ENCODE peak calls at places on chromosomes 12 and 14, in seven cellular contexts. W, M, T, Y, Q, P and X are unnamed samples. For H3K4me1 and H3K36me3, the result is how much of the 10 kb centered on the place peaks cover.

GRCh38 chr12:46675736-46676135 is 150.1 kb downstream of the SLC38A4 start:
- DNase-seq in W (peak), M (peak), T (no peak), Y (no peak), Q (no peak), P (no peak), X (peak)

GRCh38 chr14:97299661-97300060 is 502.5 kb downstream of the VRK1 start:
- DNase-seq in W (no peak), M (no peak), T (peak), Y (no peak), Q (no peak), P (no peak), X (no peak)

GRCh38 chr12:110533607-110534006 is 31.5 kb downstream of the RAD9B start:
- DNase-seq in W (no peak), M (peak), T (no peak), Y (no peak), Q (no peak), P (no peak), X (peak)

GRCh38 chr12:49972122-49972521 is 625 bp upstream of the AQP6 start:
- DNase-seq in W (no peak), M (no peak), T (no peak), Y (no peak), Q (no peak), P (no peak), X (no peak)

GRCh38 chr12:113071427-113072112 is 15.0 kb downstream of the DTX1 start:
- DNase-seq in W (no peak), M (no peak), T (no peak), Y (no peak), Q (no peak), P (no peak), X (no peak)

GRCh38 chr14:26820101-26820500 is 222.3 kb upstream of the NOVA1 start:
- DNase-seq in W (peak), M (peak), T (no peak), Y (no peak), Q (no peak), P (no peak), X (no peak)

GRCh38 chr12:9064201-9064814 is 51.4 kb downstream of the A2M start:
- DNase-seq in W (peak), M (peak), T (no peak), Y (peak), Q (peak), P (no peak), X (peak)

GRCh38 chr14:83470466-83470865 is 1936.8 kb upstream of the SEL1L start:
- DNase-seq in W (no peak), M (peak), T (no peak), Y (no peak), Q (no peak), P (no peak), X (no peak)

GRCh38 chr12:5014269-5014668 is 29.4 kb upstream of the KCNA5 start:
- DNase-seq in W (peak), M (peak), T (no peak), Y (no peak), Q (no peak), P (no peak), X (no peak)

GRCh38 chr12:48296586-48297396 is 53.9 kb downstream of the ZNF641 start:
- DNase-seq in W (peak), M (peak), T (no peak), Y (no peak), Q (peak), P (peak), X (no peak)

GRCh38 chr14:74392616-74393570 is 33.1 kb downstream of the SYNDIG1L start:
- DNase-seq in W (no peak), M (no peak), T (no peak), Y (no peak), Q (no peak), P (no peak), X (no peak)

GRCh38 chr12:121990692-121991603 is 30.7 kb upstream of the BCL7A start:
- DNase-seq in W (no peak), M (peak), T (no peak), Y (no peak), Q (peak), P (no peak), X (no peak)

GRCh38 chr12:57323402-57323801 is 72.4 kb upstream of the STAC3 start:
- DNase-seq in W (peak), M (no peak), T (no peak), Y (no peak), Q (no peak), P (no peak), X (no peak)

GRCh38 chr12:51082561-51083139 is 746 bp downstream of the CSRNP2 start:
- DNase-seq in W (peak), M (peak), T (peak), Y (no peak), Q (no peak), P (no peak), X (peak)

GRCh38 chr12:42240131-42240750 is 2.2 kb upstream of the YAF2 start:
- DNase-seq in W (no peak), M (no peak), T (no peak), Y (no peak), Q (no peak), P (no peak), X (no peak)

GRCh38 chr14:71380271-71380670 is 473.0 kb downstream of the PCNX1 start:
- DNase-seq in W (peak), M (peak), T (no peak), Y (no peak), Q (no peak), P (no peak), X (peak)

GRCh38 chr14:35855886-35856481 is 29.8 kb downstream of the BRMS1L start:
- DNase-seq in W (no peak), M (no peak), T (no peak), Y (no peak), Q (no peak), P (no peak), X (no peak)

GRCh38 chr14:56809262-56810215 is 740 bp downstream of the OTX2 start:
- DNase-seq in W (no peak), M (no peak), T (no peak), Y (no peak), Q (no peak), P (no peak), X (no peak)

GRCh38 chr12:109734219-109735000 is 20.8 kb downstream of the FAM222A start:
- DNase-seq in W (peak), M (no peak), T (no peak), Y (no peak), Q (no peak), P (no peak), X (no peak)

GRCh38 chr12:6650832-6651231 is 3.6 kb upstream of the ACRBP start:
- DNase-seq in W (no peak), M (no peak), T (no peak), Y (no peak), Q (no peak), P (no peak), X (no peak)

GRCh38 chr12:69069479-69069878 is 136.5 kb upstream of the CPM start:
- DNase-seq in W (no peak), M (no peak), T (no peak), Y (no peak), Q (no peak), P (no peak), X (no peak)

GRCh38 chr14:51604078-51604477 is 47.6 kb upstream of the FRMD6 start:
- DNase-seq in W (peak), M (peak), T (no peak), Y (no peak), Q (no peak), P (no peak), X (peak)

GRCh38 chr12:106213721-106214121 is 34.1 kb downstream of the CKAP4 start:
- DNase-seq in W (no peak), M (no peak), T (no peak), Y (no peak), Q (no peak), P (no peak), X (no peak)

GRCh38 chr14:87286191-87286590 is 706.8 kb downstream of the GALC start:
- DNase-seq in W (no peak), M (no peak), T (no peak), Y (no peak), Q (no peak), P (no peak), X (no peak)

GRCh38 chr14:93987815-93988476 is 9.2 kb upstream of the CCDC197 start:
- DNase-seq in W (no peak), M (no peak), T (no peak), Y (no peak), Q (no peak), P (no peak), X (no peak)

GRCh38 chr14:103206023-103206481 is 82.8 kb downstream of the TNFAIP2 start:
- DNase-seq in W (no peak), M (no peak), T (no peak), Y (no peak), Q (no peak), P (no peak), X (no peak)

GRCh38 chr12:42140901-42141300 is 3.8 kb downstream of the GXYLT1 start:
- DNase-seq in W (peak), M (peak), T (no peak), Y (no peak), Q (peak), P (no peak), X (peak)

GRCh38 chr12:118526255-118527095 is 150.1 kb downstream of the SUDS3 start:
- DNase-seq in W (no peak), M (no peak), T (no peak), Y (no peak), Q (no peak), P (no peak), X (no peak)

GRCh38 chr12:3557791-3558190 is 66.8 kb downstream of the PRMT8 start:
- DNase-seq in W (no peak), M (no peak), T (no peak), Y (no peak), Q (no peak), P (no peak), X (no peak)

GRCh38 chr14:20568393-20568792 is 7.5 kb upstream of the RNASE9 start:
- DNase-seq in W (no peak), M (no peak), T (no peak), Y (no peak), Q (no peak), P (no peak), X (no peak)

GRCh38 chr12:121300083-121300819 is 3.7 kb upstream of the CAMKK2 start:
- DNase-seq in W (no peak), M (no peak), T (no peak), Y (no peak), Q (no peak), P (no peak), X (no peak)

GRCh38 chr12:112140728-112141127 is 15.4 kb downstream of the TRAFD1 start:
- DNase-seq in W (no peak), M (no peak), T (no peak), Y (no peak), Q (no peak), P (no peak), X (no peak)

GRCh38 chr14:104425763-104426691 is 153.5 kb upstream of the C14orf180 start:
- DNase-seq in W (no peak), M (no peak), T (no peak), Y (no peak), Q (no peak), P (no peak), X (no peak)

GRCh38 chr14:45181806-45182205 is 46.1 kb downstream of the FANCM start:
- DNase-seq in W (no peak), M (no peak), T (no peak), Y (no peak), Q (no peak), P (no peak), X (no peak)

GRCh38 chr12:71456316-71456715 is 16.7 kb downstream of the LGR5 start:
- DNase-seq in W (no peak), M (no peak), T (no peak), Y (no peak), Q (no peak), P (no peak), X (no peak)

GRCh38 chr12:108614041-108614440 is 16.2 kb upstream of the TMEM119 start:
- DNase-seq in W (no peak), M (no peak), T (no peak), Y (no peak), Q (no peak), P (no peak), X (no peak)

GRCh38 chr14:98379829-98380228 is 892.2 kb downstream of the BCL11B start:
- DNase-seq in W (no peak), M (no peak), T (no peak), Y (no peak), Q (no peak), P (no peak), X (no peak)

GRCh38 chr12:124203176-124203575 is 91.7 kb upstream of the RFLNA start:
- DNase-seq in W (no peak), M (no peak), T (no peak), Y (no peak), Q (no peak), P (no peak), X (no peak)

GRCh38 chr14:104267895-104268294 is 129.5 kb downstream of the KIF26A start:
- DNase-seq in W (no peak), M (no peak), T (no peak), Y (no peak), Q (no peak), P (no peak), X (no peak)

DNA sequence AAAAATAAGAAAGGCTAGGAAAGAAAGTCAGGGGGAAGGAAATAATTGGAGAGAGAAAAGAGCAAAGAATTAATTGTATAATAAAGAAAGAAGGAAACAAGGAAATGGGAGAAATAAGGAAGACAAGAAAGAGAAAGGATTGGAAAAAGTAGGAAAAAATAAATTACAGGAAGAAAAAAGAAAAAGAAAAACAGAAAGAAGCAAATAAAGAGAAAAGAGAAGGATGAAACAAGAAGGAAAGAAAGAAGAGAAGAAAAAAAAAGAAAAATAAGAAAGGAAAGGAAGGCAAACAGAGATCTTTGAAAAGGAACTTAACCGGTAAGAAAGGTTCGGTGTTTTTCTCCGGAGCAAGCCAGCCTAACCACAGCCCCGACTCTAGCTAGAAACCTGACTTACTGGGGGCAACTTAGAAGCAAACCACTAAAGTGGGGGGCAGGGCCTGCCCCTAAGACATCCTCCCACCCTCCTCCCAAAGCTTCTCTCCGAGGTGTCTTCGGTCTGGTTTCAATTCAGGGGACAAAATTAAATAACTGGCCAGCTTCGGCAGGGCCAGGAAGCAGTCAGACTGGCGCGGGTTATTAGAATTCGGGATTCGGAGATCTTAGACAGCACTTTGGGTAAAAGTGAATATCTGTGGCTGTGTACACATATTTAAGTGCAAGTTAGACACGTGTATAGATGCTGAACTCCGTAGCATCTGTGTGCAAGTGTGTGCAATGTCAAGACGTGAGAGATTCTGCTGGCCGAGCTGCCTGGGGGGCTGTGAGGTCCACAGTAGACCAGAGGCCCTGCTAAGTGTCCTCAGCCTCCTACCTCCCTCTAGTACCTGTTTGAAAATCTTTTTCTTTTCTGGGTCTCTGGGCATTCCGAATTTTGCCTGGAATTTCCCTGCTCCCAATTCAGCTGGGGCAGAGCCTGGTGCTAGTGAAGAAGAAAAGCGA is 4.2 kb upstream of the HOXC10 start:
- DNase-seq in W (no peak), M (no peak), T (no peak), Y (no peak), Q (no peak), P (no peak), X (no peak)
- H3K4me3 ChIP-seq in W (no peak), M (no peak), T (no peak), Y (no peak), Q (no peak), P (no peak), X (peak)

DNA sequence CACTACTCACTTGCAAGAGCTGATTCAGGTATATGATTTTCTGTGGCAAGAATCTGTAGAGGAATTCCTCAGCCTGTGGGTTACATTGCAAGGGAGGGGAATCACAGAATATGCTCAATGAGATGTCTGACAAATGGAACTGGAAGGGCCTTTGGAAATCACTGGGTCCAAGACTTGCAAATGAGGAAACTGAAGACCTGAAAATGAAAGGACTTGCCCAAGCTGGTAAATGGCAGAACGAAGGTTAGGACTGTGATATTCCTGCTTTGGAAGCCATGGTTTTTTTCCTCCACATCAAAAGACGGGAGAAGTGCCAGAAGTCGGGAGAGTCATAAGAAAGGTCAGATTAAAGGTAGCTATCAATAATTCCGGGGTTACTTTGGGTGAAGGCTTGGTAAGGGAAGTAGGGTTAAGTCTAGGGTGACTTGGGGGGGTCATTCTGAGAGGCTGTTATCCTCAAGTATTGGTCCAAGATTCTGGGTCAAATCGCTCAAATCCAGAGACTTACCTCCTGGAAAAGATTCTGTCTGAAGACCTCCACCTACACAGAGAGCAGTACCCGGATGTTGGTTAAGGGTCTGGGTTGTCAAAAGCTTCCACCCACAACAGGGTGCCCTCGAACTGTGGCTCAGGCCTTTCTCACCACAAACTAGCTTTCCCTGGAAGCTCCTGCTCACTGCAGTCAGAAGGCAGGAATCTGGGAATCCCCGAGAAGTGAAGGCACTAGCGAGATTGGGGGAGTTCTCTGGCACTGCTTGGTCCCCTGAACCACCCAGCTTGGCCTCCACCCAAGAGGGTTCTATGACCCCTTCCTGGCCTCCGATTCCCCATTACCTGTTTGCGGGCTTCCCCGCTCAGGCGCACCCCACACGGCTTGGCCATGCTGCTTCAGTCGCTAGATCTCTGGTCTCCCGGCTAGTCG is at the start of gene PSME2:
- DNase-seq in W (peak), M (no peak), T (no peak), Y (no peak), Q (no peak), P (no peak), X (peak)
- H3K4me1 ChIP-seq in W (under half), M (under half), T (half or more), Y (under half), Q (under half), P (under half), X (under half)

GRCh38 chr12:76383988-76384387 is 35.8 kb upstream of the BBS10 start:
- DNase-seq in W (no peak), M (no peak), T (no peak), Y (no peak), Q (no peak), P (no peak), X (no peak)
- H3K36me3 ChIP-seq in W (under half), M (under half), T (under half), Y (under half), Q (under half), P (under half), X (under half)

GRCh38 chr14:76219873-76220272 is 68.2 kb downstream of the GPATCH2L start:
- DNase-seq in W (no peak), M (no peak), T (no peak), Y (no peak), Q (no peak), P (no peak), X (no peak)

GRCh38 chr14:76212242-76212641 is 60.5 kb downstream of the GPATCH2L start:
- DNase-seq in W (no peak), M (no peak), T (no peak), Y (no peak), Q (no peak), P (no peak), X (no peak)

GRCh38 chr14:76218660-76219059 is 66.9 kb downstream of the GPATCH2L start:
- DNase-seq in W (no peak), M (no peak), T (no peak), Y (no peak), Q (no peak), P (no peak), X (no peak)

DNA sequence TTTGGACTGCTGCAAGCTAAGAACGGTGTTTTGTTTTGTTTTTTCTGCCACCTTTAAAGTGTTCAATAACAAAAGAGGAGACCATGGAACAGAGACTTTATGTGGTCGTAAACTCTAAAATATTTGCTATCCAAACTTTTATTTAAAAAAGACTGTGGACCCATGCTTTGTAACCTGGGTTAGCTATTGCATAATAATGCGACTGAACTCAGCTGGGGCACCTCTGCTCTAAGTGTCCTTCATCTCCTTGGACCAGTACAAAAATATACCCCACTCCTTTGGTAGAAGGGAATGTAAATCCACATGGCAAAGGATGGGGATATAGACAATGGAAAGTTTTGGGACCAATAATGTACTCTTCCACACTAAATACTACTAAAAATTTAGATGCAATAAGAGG is 65.5 kb downstream of the GPATCH2L start:
- DNase-seq in W (no peak), M (no peak), T (no peak), Y (no peak), Q (no peak), P (no peak), X (no peak)
- H3K4me3 ChIP-seq in W (no peak), M (no peak), T (no peak), Y (no peak), Q (no peak), P (no peak), X (no peak)

GRCh38 chr12:52227767-52228166 is 5.3 kb upstream of the KRT7 start:
- DNase-seq in W (no peak), M (no peak), T (no peak), Y (no peak), Q (no peak), P (no peak), X (no peak)
- H3K4me1 ChIP-seq in W (under half), M (under half), T (under half), Y (under half), Q (under half), P (under half), X (half or more)

GRCh38 chr12:45377815-45378214 is 161.9 kb downstream of the ANO6 start:
- DNase-seq in W (no peak), M (no peak), T (no peak), Y (no peak), Q (no peak), P (no peak), X (no peak)

GRCh38 chr12:45379261-45379660 is 163.4 kb downstream of the ANO6 start:
- DNase-seq in W (peak), M (peak), T (no peak), Y (peak), Q (no peak), P (no peak), X (no peak)

DNA sequence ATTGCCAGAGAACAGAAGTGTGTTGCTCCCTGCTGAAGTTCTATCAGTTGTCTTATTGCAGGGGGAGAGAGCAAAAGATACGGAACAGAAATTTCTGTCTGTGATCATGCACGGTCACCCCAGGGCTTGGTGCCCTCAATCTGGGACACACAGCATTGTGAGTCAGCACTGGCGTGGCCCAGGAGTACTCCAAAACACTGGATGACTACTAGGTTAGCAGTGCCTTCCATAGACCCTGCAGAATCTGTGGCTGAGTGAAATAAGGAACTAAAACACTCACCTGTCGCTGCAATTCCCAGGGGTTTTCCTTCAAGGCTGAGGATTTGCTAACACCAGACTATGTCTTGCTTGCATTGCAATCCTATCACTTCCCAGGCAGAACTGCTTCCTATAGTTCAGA is 165.5 kb downstream of the ANO6 start:
- DNase-seq in W (no peak), M (no peak), T (no peak), Y (no peak), Q (no peak), P (no peak), X (no peak)
- H3K36me3 ChIP-seq in W (under half), M (under half), T (under half), Y (under half), Q (under half), P (under half), X (half or more)

GRCh38 chr14:43056106-43056505 is 1449.4 kb downstream of the LRFN5 start:
- DNase-seq in W (no peak), M (no peak), T (no peak), Y (no peak), Q (no peak), P (no peak), X (no peak)
- H3K4me3 ChIP-seq in W (no peak), M (no peak), T (no peak), Y (no peak), Q (no peak), P (no peak), X (no peak)